ENCODE peak calls at places on chromosomes 5 and 9, in eight cellular contexts. O, C, N, U, K, G, Q and I are unnamed samples.

GRCh38 chr9:98873535-98874432 is 66.3 kb downstream of the GALNT12 start:
- DNase-seq in O (no peak), C (no peak), N (peak), U (peak), K (no peak), G (peak), Q (peak), I (no peak)

GRCh38 chr5:40446910-40447309 is 232.8 kb upstream of the PTGER4 start:
- DNase-seq in O (peak), C (no peak), N (peak), U (no peak), K (peak), G (no peak), Q (no peak), I (no peak)

GRCh38 chr9:128100581-128100980 is 26.9 kb downstream of the PTGES2 start:
- DNase-seq in O (no peak), C (peak), N (no peak), U (no peak), K (no peak), G (no peak), Q (no peak), I (no peak)

GRCh38 chr5:15763754-15764153 is 263.8 kb downstream of the FBXL7 start:
- DNase-seq in O (no peak), C (no peak), N (peak), U (no peak), K (no peak), G (no peak), Q (no peak), I (no peak)

GRCh38 chr9:35226685-35227084 is 64.9 kb downstream of the UNC13B start:
- DNase-seq in O (no peak), C (no peak), N (no peak), U (no peak), K (no peak), G (no peak), Q (no peak), I (no peak)

GRCh38 chr9:114314256-114314867 is 8.5 kb upstream of the ORM1 start:
- DNase-seq in O (no peak), C (no peak), N (no peak), U (no peak), K (no peak), G (no peak), Q (no peak), I (no peak)

GRCh38 chr9:128479262-128479661 is 23.5 kb downstream of the ODF2 start:
- DNase-seq in O (no peak), C (no peak), N (no peak), U (no peak), K (no peak), G (no peak), Q (no peak), I (no peak)

GRCh38 chr5:35066260-35066795 is 18.6 kb upstream of the AGXT2 start:
- DNase-seq in O (no peak), C (no peak), N (no peak), U (no peak), K (no peak), G (no peak), Q (no peak), I (no peak)

GRCh38 chr5:124570285-124571035 is 176.0 kb downstream of the ZNF608 start:
- DNase-seq in O (no peak), C (no peak), N (no peak), U (no peak), K (no peak), G (no peak), Q (no peak), I (no peak)

GRCh38 chr5:125453011-125453410 is 706.6 kb upstream of the ZNF608 start:
- DNase-seq in O (no peak), C (no peak), N (no peak), U (no peak), K (no peak), G (no peak), Q (no peak), I (no peak)

GRCh38 chr9:8874482-8874881 is 1074.9 kb upstream of the DMAC1 start:
- DNase-seq in O (no peak), C (no peak), N (no peak), U (no peak), K (no peak), G (no peak), Q (no peak), I (no peak)

GRCh38 chr9:12846035-12846434 is 71.2 kb downstream of the LURAP1L start:
- DNase-seq in O (no peak), C (no peak), N (peak), U (no peak), K (no peak), G (no peak), Q (no peak), I (no peak)

GRCh38 chr9:38417003-38417965 is 7.0 kb downstream of the IGFBPL1 start:
- DNase-seq in O (peak), C (no peak), N (peak), U (no peak), K (no peak), G (no peak), Q (no peak), I (no peak)

GRCh38 chr9:86713456-86713855 is 233.8 kb downstream of the GAS1 start:
- DNase-seq in O (no peak), C (no peak), N (peak), U (no peak), K (no peak), G (no peak), Q (no peak), I (no peak)

GRCh38 chr9:77726289-77726688 is 78.2 kb upstream of the GNA14 start:
- DNase-seq in O (no peak), C (no peak), N (no peak), U (no peak), K (no peak), G (no peak), Q (no peak), I (no peak)

GRCh38 chr9:549425-549997 is 292.0 kb upstream of the DMRT1 start:
- DNase-seq in O (no peak), C (no peak), N (no peak), U (no peak), K (no peak), G (no peak), Q (no peak), I (no peak)

GRCh38 chr5:181203842-181204560 is 995 bp downstream of the TRIM7 start:
- DNase-seq in O (peak), C (peak), N (peak), U (peak), K (no peak), G (peak), Q (no peak), I (no peak)

GRCh38 chr9:105070176-105070575 is 142.2 kb upstream of the ABCA1 start:
- DNase-seq in O (no peak), C (no peak), N (no peak), U (no peak), K (no peak), G (no peak), Q (no peak), I (no peak)
- H3K27ac ChIP-seq in O (peak), C (no peak), N (peak), U (no peak), K (peak), G (no peak), Q (no peak), I (no peak)

GRCh38 chr5:173747876-173748275 is 131.4 kb upstream of the BOD1 start:
- DNase-seq in O (no peak), C (no peak), N (no peak), U (no peak), K (no peak), G (no peak), Q (no peak), I (no peak)

GRCh38 chr5:173745123-173745522 is 128.7 kb upstream of the BOD1 start:
- DNase-seq in O (no peak), C (no peak), N (no peak), U (no peak), K (no peak), G (no peak), Q (no peak), I (no peak)

GRCh38 chr5:173744527-173744926 is 128.1 kb upstream of the BOD1 start:
- DNase-seq in O (no peak), C (no peak), N (no peak), U (no peak), K (no peak), G (no peak), Q (no peak), I (no peak)

GRCh38 chr5:173745561-173745960 is 129.1 kb upstream of the BOD1 start:
- DNase-seq in O (no peak), C (no peak), N (no peak), U (no peak), K (no peak), G (no peak), Q (no peak), I (no peak)

GRCh38 chr5:173746050-173746449 is 129.6 kb upstream of the BOD1 start:
- DNase-seq in O (no peak), C (no peak), N (peak), U (no peak), K (no peak), G (no peak), Q (no peak), I (no peak)
- H3K27ac ChIP-seq in O (peak), C (no peak), N (no peak), U (no peak), K (no peak), G (no peak), Q (no peak), I (no peak)

GRCh38 chr5:169637856-169638190 is 748 bp downstream of the DOCK2 start:
- DNase-seq in O (no peak), C (peak), N (no peak), U (no peak), K (no peak), G (no peak), Q (peak), I (peak)
- H3K27ac ChIP-seq in O (no peak), C (peak), N (no peak), U (no peak), K (no peak), G (no peak), Q (no peak), I (peak)

DNA sequence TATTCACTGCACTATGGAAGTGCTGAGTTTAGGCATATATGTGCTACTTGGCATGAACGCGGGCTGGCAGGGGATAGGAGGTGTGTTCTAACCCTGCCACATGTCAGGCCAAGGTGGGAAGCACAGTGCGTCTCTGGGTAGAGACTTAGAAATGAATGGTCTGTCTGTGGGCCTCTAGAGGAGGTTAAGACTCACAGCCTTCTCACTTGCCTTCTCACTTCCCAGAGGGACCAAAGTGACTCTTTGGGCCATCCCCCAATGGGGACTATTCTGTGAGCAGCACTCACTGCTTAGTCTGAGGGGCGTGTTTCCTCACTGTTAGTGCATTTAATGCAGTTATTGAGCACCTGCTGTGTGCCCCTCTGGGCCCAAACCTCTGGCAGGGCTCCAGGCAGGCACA is 2.4 kb upstream of the PITX1 start:
- DNase-seq in O (no peak), C (peak), N (no peak), U (no peak), K (no peak), G (no peak), Q (no peak), I (no peak)
- H3K27ac ChIP-seq in O (no peak), C (no peak), N (no peak), U (no peak), K (peak), G (no peak), Q (no peak), I (no peak)

GRCh38 chr5:61304611-61305369 is 27.3 kb upstream of the ZSWIM6 start:
- DNase-seq in O (peak), C (peak), N (peak), U (no peak), K (peak), G (peak), Q (peak), I (no peak)
- H3K27ac ChIP-seq in O (peak), C (peak), N (peak), U (no peak), K (peak), G (no peak), Q (no peak), I (no peak)